ENCODE peak calls at places on chromosome 9, in seven cellular contexts. T, D, I, G, F, B and R are unnamed samples.

GRCh38 chr9:69090140-69090750 is 54.7 kb downstream of the FXN start:
- DNase-seq in T (no peak), D (no peak), I (no peak), G (no peak), F (no peak), B (no peak), R (no peak)

GRCh38 chr9:83583151-83584014 is 39.6 kb upstream of the IDNK start:
- DNase-seq in T (no peak), D (peak; percentile 48), I (peak; percentile 64), G (peak; percentile 80), F (peak; percentile 49), B (peak; percentile 47), R (peak; percentile 11)

GRCh38 chr9:93028448-93029006 is 30.0 kb upstream of the SUSD3 start:
- DNase-seq in T (peak; percentile 59), D (no peak), I (no peak), G (no peak), F (no peak), B (no peak), R (no peak)

GRCh38 chr9:2709645-2710101 is 7.6 kb upstream of the KCNV2 start:
- DNase-seq in T (no peak), D (no peak), I (peak; percentile 73), G (no peak), F (no peak), B (no peak), R (no peak)

GRCh38 chr9:68427216-68427994 is 71.0 kb downstream of the PGM5 start:
- DNase-seq in T (no peak), D (no peak), I (no peak), G (no peak), F (no peak), B (no peak), R (no peak)

GRCh38 chr9:24413651-24414050 is 132.0 kb downstream of the IZUMO3 start:
- DNase-seq in T (no peak), D (no peak), I (no peak), G (no peak), F (no peak), B (no peak), R (no peak)

GRCh38 chr9:5470122-5470521 is 19.8 kb downstream of the CD274 start:
- DNase-seq in T (no peak), D (no peak), I (no peak), G (no peak), F (no peak), B (no peak), R (no peak)

GRCh38 chr9:6484210-6484609 is 71.2 kb downstream of the UHRF2 start:
- DNase-seq in T (no peak), D (no peak), I (no peak), G (no peak), F (no peak), B (no peak), R (no peak)

GRCh38 chr9:100217536-100217935 is 118.5 kb downstream of the INVS start:
- DNase-seq in T (no peak), D (no peak), I (no peak), G (no peak), F (no peak), B (no peak), R (no peak)

GRCh38 chr9:38393128-38393809 is 767 bp downstream of the ALDH1B1 start:
- DNase-seq in T (no peak), D (no peak), I (peak; percentile 49), G (no peak), F (no peak), B (no peak), R (no peak)

GRCh38 chr9:133750927-133751649 is 12.9 kb upstream of the SARDH start:
- DNase-seq in T (no peak), D (no peak), I (no peak), G (peak; percentile 33), F (no peak), B (no peak), R (no peak)

GRCh38 chr9:92727716-92728700 is 36.6 kb downstream of the BICD2 start:
- DNase-seq in T (no peak), D (no peak), I (no peak), G (peak; percentile 17), F (no peak), B (no peak), R (no peak)

GRCh38 chr9:4022435-4023067 is 277.3 kb downstream of the GLIS3 start:
- DNase-seq in T (no peak), D (no peak), I (peak; percentile 21), G (no peak), F (no peak), B (no peak), R (no peak)

GRCh38 chr9:81595887-81596558 is 93.3 kb downstream of the TLE1 start:
- DNase-seq in T (no peak), D (no peak), I (peak; percentile 55), G (peak; percentile 59), F (no peak), B (no peak), R (no peak)

GRCh38 chr9:121640076-121640475 is 11.4 kb upstream of the DAB2IP start:
- DNase-seq in T (no peak), D (no peak), I (peak; percentile 75), G (peak; percentile 86), F (peak; percentile 55), B (peak; percentile 50), R (no peak)

GRCh38 chr9:112421771-112422222 is 41.9 kb downstream of the HSDL2 start:
- DNase-seq in T (no peak), D (no peak), I (no peak), G (no peak), F (peak; percentile 79), B (no peak), R (no peak)

GRCh38 chr9:130446111-130446861 is 1.5 kb downstream of the ASS1 start:
- DNase-seq in T (no peak), D (no peak), I (peak; percentile 81), G (peak; percentile 67), F (peak; percentile 38), B (peak; percentile 38), R (peak; percentile 58)

DNA sequence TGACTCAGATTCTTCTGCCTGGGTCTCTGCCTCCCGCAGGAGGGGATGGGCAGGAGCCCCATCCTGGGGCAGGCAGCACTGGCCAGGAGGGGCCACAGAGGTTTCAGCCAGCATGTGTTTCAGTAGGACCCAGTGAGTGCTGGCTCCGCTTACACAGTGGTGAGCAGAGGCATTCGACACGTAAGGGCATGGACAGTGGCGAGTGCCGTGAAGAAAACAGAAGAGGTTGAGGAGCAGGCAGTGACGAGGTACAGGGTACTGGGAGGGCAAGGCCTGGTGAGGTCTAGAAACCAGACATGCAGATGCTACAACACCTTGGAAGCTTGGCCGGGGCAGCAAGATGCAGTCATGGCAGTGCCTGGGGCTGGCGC is 41.5 kb downstream of the CACNA1B start:
- DNase-seq in T (no peak), D (no peak), I (no peak), G (no peak), F (no peak), B (no peak), R (no peak)
- TF ChIP-seq JUND in T (no peak), D (no peak), I (no peak), G (no peak), F (no peak), B (no peak), R (no peak)

DNA sequence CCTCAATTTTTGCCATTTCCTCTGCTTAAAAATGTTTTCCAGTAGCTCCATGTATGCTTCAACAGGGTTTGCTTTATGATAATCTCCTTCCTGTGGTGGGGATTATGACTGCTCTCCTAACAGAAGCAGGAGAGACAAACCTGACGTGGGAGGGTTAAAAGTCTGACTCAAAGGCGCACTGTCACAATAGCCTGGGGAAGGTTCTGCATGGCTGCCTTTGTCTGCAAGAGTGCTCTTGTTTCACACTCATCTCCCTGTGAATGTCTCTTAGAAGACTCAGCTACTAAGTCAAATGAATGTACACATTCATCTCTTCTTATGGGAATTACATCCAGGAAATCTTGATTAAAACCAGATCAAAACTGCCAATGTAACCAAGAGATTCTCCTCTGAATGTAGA is 90.9 kb upstream of the MTAP start:
- DNase-seq in T (no peak), D (peak; percentile 80), I (no peak), G (no peak), F (no peak), B (no peak), R (no peak)
- TF ChIP-seq JUND in T (no peak), D (peak; percentile 60), I (no peak), G (no peak), F (no peak), B (no peak), R (no peak)

GRCh38 chr9:88949425-88949824 is 41.8 kb upstream of the S1PR3 start:
- DNase-seq in T (no peak), D (no peak), I (no peak), G (no peak), F (peak; percentile 64), B (no peak), R (no peak)

GRCh38 chr9:88949961-88950340 is 41.3 kb upstream of the S1PR3 start:
- DNase-seq in T (no peak), D (no peak), I (no peak), G (no peak), F (no peak), B (no peak), R (no peak)

GRCh38 chr9:88952086-88952615 is 39.1 kb upstream of the S1PR3 start:
- DNase-seq in T (no peak), D (no peak), I (no peak), G (no peak), F (no peak), B (no peak), R (no peak)

GRCh38 chr9:88951143-88951542 is 40.1 kb upstream of the S1PR3 start:
- DNase-seq in T (no peak), D (no peak), I (no peak), G (no peak), F (no peak), B (no peak), R (no peak)

DNA sequence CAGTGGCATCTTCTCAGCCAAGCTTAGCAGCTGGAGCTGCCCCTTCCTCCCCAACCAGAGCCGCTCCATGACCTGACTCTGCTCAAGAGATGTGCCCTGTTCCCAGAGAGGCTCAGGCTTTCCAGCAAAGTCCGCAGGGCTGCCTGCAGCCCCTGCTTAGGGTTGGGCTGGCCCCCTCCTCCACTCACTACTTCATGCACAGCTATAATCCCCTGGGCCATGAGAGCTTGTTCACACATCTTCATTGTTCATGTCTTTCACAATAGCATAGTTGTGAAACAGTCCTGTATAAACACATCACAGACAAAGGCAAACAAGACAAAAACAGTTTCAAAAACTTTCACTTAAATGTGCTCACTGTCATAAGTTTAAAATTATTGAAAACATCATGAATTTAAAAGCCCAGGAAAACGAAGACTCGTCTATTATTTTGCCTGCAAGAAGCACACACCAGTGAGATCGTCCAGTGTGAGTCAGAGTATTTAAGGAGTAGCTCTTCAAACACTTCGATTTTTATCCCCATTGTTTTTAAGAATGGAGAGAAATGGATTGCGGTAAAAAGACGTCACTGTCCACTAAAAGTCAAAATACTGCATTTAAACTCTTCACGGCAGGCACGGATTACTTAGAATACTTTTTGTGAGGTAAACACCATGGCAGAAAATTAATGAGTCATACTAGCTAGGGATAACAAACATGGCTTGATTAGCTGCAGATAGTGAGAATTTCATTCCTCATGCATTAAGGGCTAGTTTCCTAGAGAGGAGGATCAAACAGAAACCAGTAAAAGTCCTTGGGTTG is 40.7 kb upstream of the S1PR3 start:
- DNase-seq in T (no peak), D (no peak), I (no peak), G (no peak), F (no peak), B (peak; percentile 20), R (no peak)
- TF ChIP-seq JUND in T (no peak), D (no peak), I (no peak), G (no peak), F (peak; percentile 42), B (no peak), R (no peak)

DNA sequence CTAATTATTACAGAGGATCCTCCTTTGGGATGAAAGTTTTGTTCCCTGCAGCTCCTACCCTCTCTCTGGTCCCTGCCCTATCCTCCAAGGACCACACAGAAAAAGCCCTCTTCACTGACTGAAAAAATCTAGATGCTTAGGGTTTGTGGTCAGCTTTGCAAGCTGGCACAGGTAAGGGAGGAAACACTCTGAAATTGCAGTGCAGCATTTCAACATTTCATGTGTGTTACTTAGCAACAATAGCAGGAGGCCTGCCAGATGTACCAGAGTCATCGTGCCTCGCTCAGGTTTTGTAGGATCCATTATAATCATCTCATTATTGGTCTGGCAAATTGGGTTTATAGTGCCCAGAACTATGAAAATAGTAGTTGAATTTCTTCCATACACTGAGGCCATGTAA is 109.5 kb downstream of the PALM2AKAP2 start:
- DNase-seq in T (no peak), D (no peak), I (no peak), G (no peak), F (no peak), B (no peak), R (no peak)
- TF ChIP-seq JUND in T (no peak), D (no peak), I (no peak), G (no peak), F (no peak), B (no peak), R (no peak)